ENCODE peak calls at places on chromosomes 5 and 9, in nine cellular contexts. One of them, this sample, is unnamed.

GRCh38 chr5:59206132-59206581 is 623.3 kb downstream of the RAB3C start:
- DNase-seq in H1: no peak
- DNase-seq in A549: no peak
- DNase-seq in IMR-90: peak
- DNase-seq in breast epithelium: no peak
- DNase-seq in tibial nerve: no peak
- DNase-seq in heart left ventricle: no peak
- DNase-seq in esophagus squamous epithelium: no peak
- DNase-seq in HepG2: no peak
- DNase-seq in this sample: no peak

GRCh38 chr5:98769006-98769255 is 4.5 kb upstream of the RGMB start:
- DNase-seq in H1: no peak
- DNase-seq in A549: no peak
- DNase-seq in IMR-90: no peak
- DNase-seq in breast epithelium: peak
- DNase-seq in tibial nerve: peak
- DNase-seq in heart left ventricle: no peak
- DNase-seq in esophagus squamous epithelium: no peak
- DNase-seq in HepG2: no peak
- DNase-seq in this sample: no peak

GRCh38 chr5:125140855-125141254 is 394.4 kb upstream of the ZNF608 start:
- DNase-seq in H1: no peak
- DNase-seq in A549: no peak
- DNase-seq in IMR-90: peak
- DNase-seq in breast epithelium: no peak
- DNase-seq in tibial nerve: no peak
- DNase-seq in heart left ventricle: no peak
- DNase-seq in esophagus squamous epithelium: no peak
- DNase-seq in HepG2: peak
- DNase-seq in this sample: no peak

GRCh38 chr9:127555830-127556820 is 56.0 kb upstream of the STXBP1 start:
- DNase-seq in H1: no peak
- DNase-seq in A549: peak
- DNase-seq in IMR-90: peak
- DNase-seq in breast epithelium: peak
- DNase-seq in tibial nerve: peak
- DNase-seq in heart left ventricle: peak
- DNase-seq in esophagus squamous epithelium: no peak
- DNase-seq in HepG2: no peak
- DNase-seq in this sample: peak

GRCh38 chr9:95462419-95463121 is 54.2 kb downstream of the PTCH1 start:
- DNase-seq in H1: no peak
- DNase-seq in A549: no peak
- DNase-seq in IMR-90: peak
- DNase-seq in breast epithelium: no peak
- DNase-seq in tibial nerve: peak
- DNase-seq in heart left ventricle: peak
- DNase-seq in esophagus squamous epithelium: peak
- DNase-seq in HepG2: no peak
- DNase-seq in this sample: peak

GRCh38 chr5:176780951-176781350 is 29.4 kb upstream of the UNC5A start:
- DNase-seq in H1: no peak
- DNase-seq in A549: no peak
- DNase-seq in IMR-90: no peak
- DNase-seq in breast epithelium: peak
- DNase-seq in tibial nerve: no peak
- DNase-seq in heart left ventricle: peak
- DNase-seq in esophagus squamous epithelium: no peak
- DNase-seq in HepG2: peak
- DNase-seq in this sample: no peak

GRCh38 chr5:174482549-174482948 is 241.8 kb upstream of the MSX2 start:
- DNase-seq in H1: no peak
- DNase-seq in A549: no peak
- DNase-seq in IMR-90: no peak
- DNase-seq in breast epithelium: no peak
- DNase-seq in tibial nerve: no peak
- DNase-seq in heart left ventricle: no peak
- DNase-seq in esophagus squamous epithelium: no peak
- DNase-seq in HepG2: no peak
- DNase-seq in this sample: no peak

GRCh38 chr5:111453747-111454146 is 58.6 kb downstream of the STARD4 start:
- DNase-seq in H1: no peak
- DNase-seq in A549: no peak
- DNase-seq in IMR-90: peak
- DNase-seq in breast epithelium: no peak
- DNase-seq in tibial nerve: no peak
- DNase-seq in heart left ventricle: no peak
- DNase-seq in esophagus squamous epithelium: no peak
- DNase-seq in HepG2: no peak
- DNase-seq in this sample: no peak

GRCh38 chr5:76174101-76174500 is 90.9 kb downstream of the SV2C start:
- DNase-seq in H1: no peak
- DNase-seq in A549: no peak
- DNase-seq in IMR-90: no peak
- DNase-seq in breast epithelium: no peak
- DNase-seq in tibial nerve: no peak
- DNase-seq in heart left ventricle: no peak
- DNase-seq in esophagus squamous epithelium: no peak
- DNase-seq in HepG2: no peak
- DNase-seq in this sample: no peak

GRCh38 chr5:150044712-150045111 is 41.6 kb downstream of the CSF1R start:
- DNase-seq in H1: no peak
- DNase-seq in A549: no peak
- DNase-seq in IMR-90: peak
- DNase-seq in breast epithelium: no peak
- DNase-seq in tibial nerve: no peak
- DNase-seq in heart left ventricle: no peak
- DNase-seq in esophagus squamous epithelium: no peak
- DNase-seq in HepG2: no peak
- DNase-seq in this sample: no peak

GRCh38 chr9:129109952-129110739 is 447 bp downstream of the CRAT start:
- DNase-seq in H1: no peak
- DNase-seq in A549: peak
- DNase-seq in IMR-90: peak
- DNase-seq in breast epithelium: no peak
- DNase-seq in tibial nerve: peak
- DNase-seq in heart left ventricle: peak
- DNase-seq in esophagus squamous epithelium: no peak
- DNase-seq in HepG2: peak
- DNase-seq in this sample: peak

GRCh38 chr9:95611354-95611753 is 94.6 kb upstream of the PTCH1 start:
- DNase-seq in H1: no peak
- DNase-seq in A549: no peak
- DNase-seq in IMR-90: no peak
- DNase-seq in breast epithelium: no peak
- DNase-seq in tibial nerve: no peak
- DNase-seq in heart left ventricle: no peak
- DNase-seq in esophagus squamous epithelium: no peak
- DNase-seq in HepG2: no peak
- DNase-seq in this sample: no peak

GRCh38 chr5:135391123-135391868 is 7.7 kb downstream of the MACROH2A1 start:
- DNase-seq in H1: no peak
- DNase-seq in A549: no peak
- DNase-seq in IMR-90: peak
- DNase-seq in breast epithelium: no peak
- DNase-seq in tibial nerve: no peak
- DNase-seq in heart left ventricle: no peak
- DNase-seq in esophagus squamous epithelium: no peak
- DNase-seq in HepG2: peak
- DNase-seq in this sample: no peak

GRCh38 chr9:136846376-136847064 is 2.7 kb upstream of the PHPT1 start:
- DNase-seq in H1: no peak
- DNase-seq in A549: no peak
- DNase-seq in IMR-90: no peak
- DNase-seq in breast epithelium: no peak
- DNase-seq in tibial nerve: no peak
- DNase-seq in heart left ventricle: no peak
- DNase-seq in esophagus squamous epithelium: no peak
- DNase-seq in HepG2: no peak
- DNase-seq in this sample: no peak

GRCh38 chr9:136847065-136847826 is 2.0 kb upstream of the PHPT1 start:
- DNase-seq in H1: no peak
- DNase-seq in A549: peak
- DNase-seq in IMR-90: peak
- DNase-seq in breast epithelium: no peak
- DNase-seq in tibial nerve: peak
- DNase-seq in heart left ventricle: peak
- DNase-seq in esophagus squamous epithelium: no peak
- DNase-seq in HepG2: peak
- DNase-seq in this sample: peak

GRCh38 chr9:136848393-136849037 is 694 bp upstream of the PHPT1 start:
- DNase-seq in H1: no peak
- DNase-seq in A549: peak
- DNase-seq in IMR-90: no peak
- DNase-seq in breast epithelium: no peak
- DNase-seq in tibial nerve: no peak
- DNase-seq in heart left ventricle: no peak
- DNase-seq in esophagus squamous epithelium: no peak
- DNase-seq in HepG2: peak
- DNase-seq in this sample: peak

GRCh38 chr9:136849038-136849959 is at the start of gene PHPT1:
- DNase-seq in H1: peak
- DNase-seq in A549: peak
- DNase-seq in IMR-90: peak
- DNase-seq in breast epithelium: peak
- DNase-seq in tibial nerve: peak
- DNase-seq in heart left ventricle: peak
- DNase-seq in esophagus squamous epithelium: peak
- DNase-seq in HepG2: peak
- DNase-seq in this sample: peak

DNA sequence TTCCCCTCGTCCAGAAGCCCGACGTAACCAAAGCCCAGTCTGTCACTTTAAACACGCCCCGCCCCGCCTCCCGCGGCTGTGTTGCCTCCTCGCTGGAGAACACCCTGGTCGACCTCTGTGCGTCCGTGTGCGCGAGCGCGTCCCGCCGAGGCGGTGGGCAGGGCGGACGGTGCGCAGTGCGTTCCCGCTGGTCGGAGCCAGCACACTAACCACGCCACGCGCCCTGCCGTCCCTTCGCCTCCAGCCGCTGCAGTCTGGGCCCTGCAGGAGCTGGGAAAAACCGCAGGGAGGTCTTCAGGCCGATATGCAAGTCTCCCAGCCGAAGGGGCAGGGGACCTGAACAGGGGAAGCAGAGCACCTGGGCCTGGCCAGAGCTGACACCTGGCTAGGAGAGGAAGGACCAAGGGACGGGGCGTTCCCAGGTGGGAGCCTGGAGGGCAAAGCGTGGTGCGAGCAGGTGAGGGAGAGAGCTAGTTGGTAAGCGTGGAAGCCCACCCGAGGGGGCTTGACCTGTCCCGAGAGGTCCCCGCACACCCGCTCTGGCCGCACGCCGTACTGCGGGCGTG is 1.3 kb upstream of the PHPT1 start:
- DNase-seq in H1: no peak
- DNase-seq in A549: peak
- DNase-seq in IMR-90: peak
- DNase-seq in breast epithelium: peak
- DNase-seq in tibial nerve: peak
- DNase-seq in heart left ventricle: peak
- DNase-seq in esophagus squamous epithelium: peak
- DNase-seq in HepG2: peak
- DNase-seq in this sample: peak
- TF ChIP-seq POLR2A in H1: no peak
- TF ChIP-seq POLR2A in A549: peak
- TF ChIP-seq POLR2A in IMR-90: peak
- TF ChIP-seq POLR2A in breast epithelium: no peak
- TF ChIP-seq POLR2A in tibial nerve: peak
- TF ChIP-seq POLR2A in heart left ventricle: peak
- TF ChIP-seq POLR2A in esophagus squamous epithelium: no peak
- TF ChIP-seq POLR2A in HepG2: no peak
- TF ChIP-seq POLR2A in this sample: peak

DNA sequence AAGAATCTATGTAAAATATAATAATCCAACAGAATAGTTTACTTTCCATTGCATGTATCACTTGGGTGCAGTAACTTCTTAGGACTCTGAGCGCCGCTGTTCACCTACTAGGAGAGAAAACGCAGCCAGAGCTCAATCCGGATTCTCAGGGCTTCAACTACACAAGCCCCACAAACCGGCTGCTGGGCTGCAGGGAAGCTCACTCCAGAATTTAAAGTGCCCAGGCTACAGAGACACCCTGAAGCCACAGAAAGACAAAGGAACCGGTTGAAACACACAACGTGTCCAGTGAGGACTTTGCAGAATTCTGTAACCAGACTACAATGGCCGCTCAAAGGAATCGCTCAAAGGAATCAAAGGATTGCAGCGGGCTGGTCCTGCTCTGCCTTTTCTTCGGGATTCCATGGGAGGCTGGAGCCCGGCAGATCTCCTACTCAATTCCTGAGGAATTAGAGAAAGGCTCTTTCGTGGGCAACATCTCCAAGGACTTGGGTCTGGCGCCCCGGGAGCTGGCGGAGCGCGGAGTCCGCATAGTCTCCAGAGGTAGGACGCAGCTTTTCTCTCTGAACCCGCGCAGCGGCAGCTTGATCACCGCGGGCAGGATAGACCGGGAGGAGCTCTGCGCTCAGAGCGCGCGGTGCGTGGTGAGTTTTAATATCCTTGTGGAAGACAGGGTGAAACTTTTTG is at the start of gene PCDHGA10:
- DNase-seq in H1: no peak
- DNase-seq in A549: no peak
- DNase-seq in IMR-90: peak
- DNase-seq in breast epithelium: no peak
- DNase-seq in tibial nerve: peak
- DNase-seq in heart left ventricle: peak
- DNase-seq in esophagus squamous epithelium: no peak
- DNase-seq in HepG2: peak
- DNase-seq in this sample: peak
- H3K4me3 ChIP-seq in H1: peak
- H3K4me3 ChIP-seq in A549: no peak
- H3K4me3 ChIP-seq in IMR-90: peak
- H3K4me3 ChIP-seq in breast epithelium: peak
- H3K4me3 ChIP-seq in tibial nerve: no peak
- H3K4me3 ChIP-seq in heart left ventricle: peak
- H3K4me3 ChIP-seq in esophagus squamous epithelium: peak
- H3K4me3 ChIP-seq in HepG2: no peak
- H3K4me3 ChIP-seq in this sample: no peak

GRCh38 chr9:131436386-131436785 is 42.5 kb downstream of the PRRC2B start:
- DNase-seq in H1: no peak
- DNase-seq in A549: no peak
- DNase-seq in IMR-90: no peak
- DNase-seq in breast epithelium: peak
- DNase-seq in tibial nerve: no peak
- DNase-seq in heart left ventricle: no peak
- DNase-seq in esophagus squamous epithelium: no peak
- DNase-seq in HepG2: no peak
- DNase-seq in this sample: no peak
- TF ChIP-seq POLR2A in H1: no peak
- TF ChIP-seq POLR2A in A549: no peak
- TF ChIP-seq POLR2A in IMR-90: no peak
- TF ChIP-seq POLR2A in breast epithelium: no peak
- TF ChIP-seq POLR2A in tibial nerve: no peak
- TF ChIP-seq POLR2A in heart left ventricle: no peak
- TF ChIP-seq POLR2A in esophagus squamous epithelium: no peak
- TF ChIP-seq POLR2A in HepG2: no peak
- TF ChIP-seq POLR2A in this sample: no peak

GRCh38 chr5:23157169-23157568 is 304.0 kb upstream of the CDH12 start:
- DNase-seq in H1: no peak
- DNase-seq in A549: no peak
- DNase-seq in IMR-90: no peak
- DNase-seq in breast epithelium: no peak
- DNase-seq in tibial nerve: no peak
- DNase-seq in heart left ventricle: no peak
- DNase-seq in esophagus squamous epithelium: no peak
- DNase-seq in HepG2: no peak
- DNase-seq in this sample: no peak

GRCh38 chr5:23158179-23158578 is 305.0 kb upstream of the CDH12 start:
- DNase-seq in H1: no peak
- DNase-seq in A549: no peak
- DNase-seq in IMR-90: no peak
- DNase-seq in breast epithelium: no peak
- DNase-seq in tibial nerve: no peak
- DNase-seq in heart left ventricle: no peak
- DNase-seq in esophagus squamous epithelium: no peak
- DNase-seq in HepG2: no peak
- DNase-seq in this sample: no peak
- H3K4me3 ChIP-seq in H1: no peak
- H3K4me3 ChIP-seq in A549: no peak
- H3K4me3 ChIP-seq in IMR-90: no peak
- H3K4me3 ChIP-seq in breast epithelium: no peak
- H3K4me3 ChIP-seq in tibial nerve: no peak
- H3K4me3 ChIP-seq in heart left ventricle: no peak
- H3K4me3 ChIP-seq in esophagus squamous epithelium: no peak
- H3K4me3 ChIP-seq in HepG2: no peak
- H3K4me3 ChIP-seq in this sample: no peak

This sample was measured in body of pancreas.